ENCODE peak calls at places on chromosomes 3 and 15, in six cellular contexts. K is cardiac muscle cell, N is OCI-LY7, U is neuronal stem cell, Y is esophagus muscularis mucosa, L is NB4. V is an unnamed sample.

GRCh38 chr15:100340721-100341661 is 784 bp downstream of the ADAMTS17 start:
- DNase-seq in K (no peak), L (no peak), N (no peak), Y (no peak), U (no peak), V (no peak)

GRCh38 chr15:95990833-95991232 is 339.7 kb upstream of the NR2F2 start:
- DNase-seq in U (no peak), L (peak), Y (no peak), K (peak), N (no peak), V (no peak)

GRCh38 chr15:71623111-71623510 is 187.2 kb upstream of the NR2E3 start:
- DNase-seq in Y (no peak), L (no peak), K (no peak), N (no peak), U (no peak), V (no peak)

GRCh38 chr15:69524850-69525249 is 72.2 kb downstream of the RPLP1 start:
- DNase-seq in L (no peak), Y (no peak), N (no peak), K (no peak), U (no peak), V (no peak)

GRCh38 chr3:126835472-126836219 is 131.6 kb downstream of the CHCHD6 start:
- DNase-seq in Y (peak), L (no peak), U (no peak), N (no peak), K (peak), V (no peak)

GRCh38 chr3:168581718-168582332 is 486.1 kb upstream of the GOLIM4 start:
- DNase-seq in N (no peak), K (no peak), L (no peak), U (no peak), Y (no peak), V (no peak)

GRCh38 chr3:18189651-18190050 is 235.5 kb downstream of the SATB1 start:
- DNase-seq in L (no peak), U (no peak), N (no peak), K (peak), Y (no peak), V (peak)

GRCh38 chr3:184593201-184593922 is 31.8 kb downstream of the EPHB3 start:
- DNase-seq in K (peak), N (no peak), U (no peak), Y (no peak), L (no peak), V (no peak)

GRCh38 chr3:188915137-188915536 is 256.6 kb upstream of the TPRG1 start:
- DNase-seq in K (peak), N (no peak), U (no peak), Y (no peak), L (no peak), V (no peak)

GRCh38 chr3:144875251-144875650 is 903.6 kb downstream of the DIPK2A start:
- DNase-seq in Y (no peak), L (no peak), K (no peak), U (no peak), N (no peak), V (no peak)

GRCh38 chr3:58521917-58522680 is 14.9 kb downstream of the ACOX2 start:
- DNase-seq in Y (no peak), L (peak), N (no peak), K (no peak), U (no peak), V (no peak)

GRCh38 chr15:90212221-90213079 is 11.3 kb downstream of the SEMA4B start:
- DNase-seq in U (no peak), K (no peak), N (no peak), L (no peak), Y (no peak), V (no peak)

GRCh38 chr15:98760112-98760826 is 111.9 kb downstream of the IGF1R start:
- DNase-seq in N (no peak), L (no peak), Y (no peak), U (no peak), K (no peak), V (no peak)
- H3K4me3 ChIP-seq in N (no peak), L (no peak), Y (no peak), U (no peak), K (no peak), V (no peak)

DNA sequence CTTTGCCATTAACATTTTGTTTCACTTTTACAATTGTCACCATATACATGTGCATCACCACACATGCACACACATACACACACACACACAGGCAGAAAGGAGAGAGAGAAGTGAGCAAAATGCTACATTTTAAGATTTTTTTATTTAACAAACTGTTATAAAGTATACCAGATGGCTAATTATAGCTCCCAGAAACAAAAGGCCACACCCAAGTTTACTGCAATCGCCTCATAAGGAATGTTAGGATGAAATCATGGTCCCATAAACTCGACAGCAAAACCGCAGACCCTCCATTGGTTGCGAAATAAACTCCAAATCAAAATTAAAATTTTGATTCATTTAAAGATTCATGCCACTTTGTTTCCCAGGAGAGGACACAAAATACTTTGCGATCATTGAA is 16.1 kb upstream of the C15orf61 start:
- DNase-seq in L (no peak), N (no peak), Y (no peak), U (no peak), K (no peak), V (no peak)
- H3K4me3 ChIP-seq in L (no peak), N (no peak), Y (no peak), U (no peak), K (no peak), V (no peak)

GRCh38 chr3:114424337-114424736 is 130.5 kb downstream of the TIGIT start:
- DNase-seq in L (no peak), Y (no peak), K (no peak), N (no peak), U (no peak), V (no peak)

GRCh38 chr3:114428173-114428606 is 134.4 kb downstream of the TIGIT start:
- DNase-seq in U (no peak), K (no peak), N (no peak), Y (no peak), L (peak), V (no peak)

GRCh38 chr3:114432356-114432755 is 138.5 kb downstream of the TIGIT start:
- DNase-seq in U (no peak), L (no peak), Y (no peak), N (no peak), K (no peak), V (no peak)

GRCh38 chr3:114427407-114428172 is 133.8 kb downstream of the TIGIT start:
- DNase-seq in Y (no peak), U (no peak), L (no peak), N (no peak), K (no peak), V (no peak)
- H3K4me3 ChIP-seq in Y (no peak), U (no peak), L (no peak), N (no peak), K (no peak), V (no peak)

DNA sequence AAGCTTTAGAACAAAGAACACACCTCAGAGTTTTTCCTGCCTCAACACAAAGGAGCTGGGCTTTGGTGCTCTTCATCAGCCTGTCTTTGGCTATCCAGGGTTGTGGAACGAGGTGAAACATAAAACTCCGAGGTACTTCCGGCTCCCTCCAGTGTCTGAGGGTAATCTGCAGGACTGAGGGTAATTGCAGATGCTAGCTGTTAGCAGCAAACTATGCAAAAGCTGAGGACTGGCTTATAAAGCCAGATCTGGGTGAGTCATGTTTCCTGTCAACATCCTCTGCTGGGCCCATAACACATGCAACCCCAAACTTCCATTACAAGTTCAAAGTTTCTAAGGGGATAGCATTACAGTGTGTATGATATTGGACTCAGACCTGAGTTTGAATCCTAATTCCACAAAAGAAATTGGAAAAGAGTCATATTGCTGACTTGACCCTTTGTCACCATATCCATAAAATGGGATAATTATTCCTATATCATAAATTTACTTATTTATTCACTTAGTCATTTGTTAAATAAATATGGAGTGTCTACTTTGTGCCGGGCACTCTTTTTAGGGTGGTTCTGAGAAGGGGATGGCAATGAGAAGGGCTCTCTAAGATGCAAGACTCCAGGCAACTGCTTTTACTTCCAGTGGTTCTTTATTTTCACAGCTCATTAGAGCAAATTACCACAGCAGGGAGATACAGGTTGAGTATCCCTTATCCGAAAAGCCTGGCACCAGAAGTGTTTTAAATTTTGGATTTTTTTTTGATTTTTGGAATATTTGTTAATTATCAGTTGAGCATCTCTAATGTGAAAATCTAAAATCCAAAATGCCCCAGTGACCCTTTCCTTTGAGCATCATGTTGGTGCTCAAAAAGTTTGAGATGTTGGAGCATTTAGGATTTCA is 9.5 kb upstream of the TRIM69 start:
- DNase-seq in K (peak), U (no peak), N (peak), L (peak), Y (no peak), V (peak)
- H3K4me3 ChIP-seq in K (no peak), U (no peak), N (peak), L (peak), Y (peak), V (peak)

GRCh38 chr3:72336821-72337479 is 511.3 kb downstream of the SHQ1 start:
- DNase-seq in K (peak), N (no peak), U (peak), L (no peak), Y (no peak), V (no peak)
- H3K4me3 ChIP-seq in K (no peak), N (no peak), U (no peak), L (no peak), Y (peak), V (no peak)

DNA sequence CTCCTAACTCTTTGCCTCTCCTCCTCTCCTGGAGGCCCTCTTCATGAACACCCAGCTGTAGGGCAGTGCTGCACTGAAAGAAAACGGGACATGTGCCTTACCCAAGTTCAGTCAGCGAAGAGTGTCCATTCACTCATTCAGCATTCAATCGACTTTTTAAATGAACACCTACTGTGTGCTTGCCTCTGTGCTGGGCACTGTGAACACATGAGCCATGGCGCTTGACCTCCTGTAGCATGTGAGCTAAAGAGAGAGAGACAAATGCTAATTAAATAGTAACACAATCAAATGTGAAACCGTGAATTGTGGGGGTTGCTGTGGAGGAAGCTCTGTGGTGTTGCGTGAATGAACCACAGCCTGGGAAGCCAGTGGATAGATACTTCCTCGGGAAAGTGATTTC is 43.4 kb downstream of the ST6GAL1 start:
- DNase-seq in N (no peak), L (peak), U (no peak), Y (no peak), K (no peak), V (no peak)
- H3K4me3 ChIP-seq in N (no peak), L (no peak), U (no peak), Y (no peak), K (no peak), V (no peak)

GRCh38 chr3:134325722-134326121 is 48.5 kb downstream of the AMOTL2 start:
- DNase-seq in N (no peak), Y (no peak), U (no peak), L (no peak), K (no peak), V (no peak)

GRCh38 chr3:134327594-134327975 is 46.7 kb downstream of the AMOTL2 start:
- DNase-seq in U (no peak), N (no peak), K (peak), L (peak), Y (no peak), V (no peak)

GRCh38 chr3:134328147-134328591 is 46.1 kb downstream of the AMOTL2 start:
- DNase-seq in N (no peak), Y (no peak), K (peak), U (no peak), L (peak), V (no peak)

GRCh38 chr3:134326126-134326525 is 48.1 kb downstream of the AMOTL2 start:
- DNase-seq in L (no peak), K (no peak), U (no peak), N (no peak), Y (no peak), V (no peak)

GRCh38 chr3:134326760-134327593 is 47.3 kb downstream of the AMOTL2 start:
- DNase-seq in U (peak), L (peak), N (no peak), Y (no peak), K (peak), V (no peak)
- H3K4me3 ChIP-seq in U (no peak), L (no peak), N (no peak), Y (no peak), K (no peak), V (no peak)

DNA sequence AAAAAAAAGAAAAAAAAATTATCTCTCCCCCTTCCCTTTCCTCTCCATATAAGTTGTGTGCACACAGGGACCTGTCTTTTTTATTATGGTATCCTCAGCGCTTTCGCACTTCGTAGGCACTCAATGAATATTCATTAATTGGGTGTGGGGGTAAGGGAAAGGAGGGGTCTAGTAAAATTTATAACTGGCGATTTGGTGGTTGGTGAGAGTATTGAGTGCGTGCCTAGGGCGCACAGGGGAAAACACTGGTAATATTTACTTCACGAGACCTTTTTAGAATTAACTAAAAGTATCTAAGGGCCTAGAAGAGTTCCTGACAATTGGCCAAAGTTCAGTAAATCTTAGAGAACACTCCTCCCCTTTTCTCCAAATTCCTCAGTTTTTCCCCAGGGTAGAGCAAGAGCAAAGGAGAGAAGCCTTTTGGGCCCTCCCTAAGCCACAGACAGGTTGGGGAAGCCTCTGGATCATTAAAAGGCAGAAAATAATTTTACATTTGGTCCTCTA is 25.7 kb downstream of the TYRO3 start:
- DNase-seq in N (no peak), Y (no peak), U (no peak), L (no peak), K (peak), V (no peak)
- H3K4me3 ChIP-seq in N (no peak), Y (peak), U (no peak), L (no peak), K (no peak), V (no peak)

GRCh38 chr15:42576776-42577175 is 1.4 kb downstream of the STARD9 start:
- DNase-seq in Y (no peak), N (peak), L (no peak), U (no peak), K (no peak), V (peak)
- H3K4me3 ChIP-seq in Y (peak), N (peak), L (no peak), U (peak), K (no peak), V (no peak)

GRCh38 chr15:36356978-36357582 is 222.3 kb upstream of the CDIN1 start:
- DNase-seq in K (peak), U (no peak), N (no peak), Y (no peak), L (no peak), V (no peak)
- H3K4me3 ChIP-seq in K (no peak), U (no peak), N (no peak), Y (no peak), L (no peak), V (no peak)

V was measured in Jurkat, Clone E6-1.